ENCODE peak calls at places on chromosomes 11 and 22, in seven cellular contexts. One of them, this sample, is unnamed. For H3K9me3, the result is how much of the 10 kb centered on the place peaks cover.

GRCh38 chr11:63520606-63521170 is 14.8 kb downstream of the LGALS12 start:
- DNase-seq in upper lobe of right lung: no peak
- DNase-seq in esophagus squamous epithelium: no peak
- DNase-seq in effector memory CD4-positive, alpha-beta T cell: no peak
- DNase-seq in psoas muscle: no peak
- DNase-seq in CD8-positive, alpha-beta T cell: no peak
- DNase-seq in uterus: no peak
- DNase-seq in this sample: no peak

GRCh38 chr11:19332476-19332875 is 91.7 kb upstream of the E2F8 start:
- DNase-seq in esophagus squamous epithelium: no peak
- DNase-seq in upper lobe of right lung: no peak
- DNase-seq in uterus: no peak
- DNase-seq in CD8-positive, alpha-beta T cell: no peak
- DNase-seq in psoas muscle: no peak
- DNase-seq in effector memory CD4-positive, alpha-beta T cell: no peak
- DNase-seq in this sample: no peak

GRCh38 chr11:86740628-86741488 is 59.5 kb upstream of the PRSS23 start:
- DNase-seq in upper lobe of right lung: no peak
- DNase-seq in uterus: peak
- DNase-seq in psoas muscle: peak
- DNase-seq in CD8-positive, alpha-beta T cell: no peak
- DNase-seq in effector memory CD4-positive, alpha-beta T cell: no peak
- DNase-seq in esophagus squamous epithelium: no peak
- DNase-seq in this sample: peak

GRCh38 chr11:95501761-95502266 is 270.8 kb upstream of the SESN3 start:
- DNase-seq in psoas muscle: no peak
- DNase-seq in esophagus squamous epithelium: no peak
- DNase-seq in effector memory CD4-positive, alpha-beta T cell: no peak
- DNase-seq in upper lobe of right lung: no peak
- DNase-seq in uterus: peak
- DNase-seq in CD8-positive, alpha-beta T cell: no peak
- DNase-seq in this sample: no peak

GRCh38 chr11:107590460-107591097 is 368 bp upstream of the ELMOD1 start:
- DNase-seq in uterus: no peak
- DNase-seq in upper lobe of right lung: no peak
- DNase-seq in psoas muscle: no peak
- DNase-seq in CD8-positive, alpha-beta T cell: no peak
- DNase-seq in effector memory CD4-positive, alpha-beta T cell: no peak
- DNase-seq in esophagus squamous epithelium: no peak
- DNase-seq in this sample: no peak

GRCh38 chr11:77386178-77386577 is 84.7 kb upstream of the GDPD4 start:
- DNase-seq in CD8-positive, alpha-beta T cell: no peak
- DNase-seq in esophagus squamous epithelium: no peak
- DNase-seq in upper lobe of right lung: no peak
- DNase-seq in psoas muscle: no peak
- DNase-seq in effector memory CD4-positive, alpha-beta T cell: no peak
- DNase-seq in uterus: no peak
- DNase-seq in this sample: no peak

GRCh38 chr11:32858731-32859130 is 29.0 kb downstream of the PRRG4 start:
- DNase-seq in esophagus squamous epithelium: no peak
- DNase-seq in uterus: no peak
- DNase-seq in effector memory CD4-positive, alpha-beta T cell: no peak
- DNase-seq in upper lobe of right lung: no peak
- DNase-seq in CD8-positive, alpha-beta T cell: no peak
- DNase-seq in psoas muscle: no peak
- DNase-seq in this sample: no peak

GRCh38 chr11:35619754-35620640 is 1.7 kb downstream of the FJX1 start:
- DNase-seq in psoas muscle: peak
- DNase-seq in uterus: no peak
- DNase-seq in CD8-positive, alpha-beta T cell: no peak
- DNase-seq in upper lobe of right lung: no peak
- DNase-seq in esophagus squamous epithelium: no peak
- DNase-seq in effector memory CD4-positive, alpha-beta T cell: no peak
- DNase-seq in this sample: no peak

GRCh38 chr11:65425105-65425970 is 2.7 kb downstream of the NEAT1 start:
- DNase-seq in effector memory CD4-positive, alpha-beta T cell: peak
- DNase-seq in esophagus squamous epithelium: no peak
- DNase-seq in uterus: peak
- DNase-seq in psoas muscle: no peak
- DNase-seq in upper lobe of right lung: peak
- DNase-seq in CD8-positive, alpha-beta T cell: peak
- DNase-seq in this sample: no peak

GRCh38 chr11:95254139-95254704 is 23.2 kb upstream of the SESN3 start:
- DNase-seq in psoas muscle: peak
- DNase-seq in CD8-positive, alpha-beta T cell: peak
- DNase-seq in upper lobe of right lung: peak
- DNase-seq in uterus: peak
- DNase-seq in esophagus squamous epithelium: peak
- DNase-seq in effector memory CD4-positive, alpha-beta T cell: peak
- DNase-seq in this sample: peak

GRCh38 chr11:98531576-98531975 is 489.2 kb upstream of the CNTN5 start:
- DNase-seq in esophagus squamous epithelium: no peak
- DNase-seq in effector memory CD4-positive, alpha-beta T cell: no peak
- DNase-seq in psoas muscle: no peak
- DNase-seq in upper lobe of right lung: no peak
- DNase-seq in CD8-positive, alpha-beta T cell: no peak
- DNase-seq in uterus: no peak
- DNase-seq in this sample: no peak

GRCh38 chr11:122068096-122068495 is 47.9 kb downstream of the BLID start:
- DNase-seq in uterus: no peak
- DNase-seq in effector memory CD4-positive, alpha-beta T cell: no peak
- DNase-seq in esophagus squamous epithelium: no peak
- DNase-seq in psoas muscle: no peak
- DNase-seq in CD8-positive, alpha-beta T cell: no peak
- DNase-seq in upper lobe of right lung: no peak
- DNase-seq in this sample: no peak

GRCh38 chr11:43021466-43021865 is 290.3 kb upstream of the API5 start:
- DNase-seq in CD8-positive, alpha-beta T cell: no peak
- DNase-seq in uterus: no peak
- DNase-seq in esophagus squamous epithelium: no peak
- DNase-seq in upper lobe of right lung: no peak
- DNase-seq in effector memory CD4-positive, alpha-beta T cell: no peak
- DNase-seq in psoas muscle: no peak
- DNase-seq in this sample: no peak

GRCh38 chr11:96447208-96447607 is 57.4 kb downstream of the JRKL start:
- DNase-seq in psoas muscle: no peak
- DNase-seq in esophagus squamous epithelium: no peak
- DNase-seq in effector memory CD4-positive, alpha-beta T cell: no peak
- DNase-seq in CD8-positive, alpha-beta T cell: no peak
- DNase-seq in uterus: no peak
- DNase-seq in upper lobe of right lung: no peak
- DNase-seq in this sample: no peak

GRCh38 chr22:46355369-46355995 is 20.0 kb downstream of the TRMU start:
- DNase-seq in uterus: peak
- DNase-seq in effector memory CD4-positive, alpha-beta T cell: peak
- DNase-seq in psoas muscle: peak
- DNase-seq in CD8-positive, alpha-beta T cell: peak
- DNase-seq in esophagus squamous epithelium: no peak
- DNase-seq in upper lobe of right lung: peak
- DNase-seq in this sample: no peak

GRCh38 chr11:134615041-134615615 is 203.1 kb upstream of the B3GAT1 start:
- DNase-seq in effector memory CD4-positive, alpha-beta T cell: no peak
- DNase-seq in upper lobe of right lung: no peak
- DNase-seq in esophagus squamous epithelium: no peak
- DNase-seq in psoas muscle: no peak
- DNase-seq in CD8-positive, alpha-beta T cell: no peak
- DNase-seq in uterus: no peak
- DNase-seq in this sample: no peak

GRCh38 chr22:16559056-16559955 is 33.3 kb downstream of the CCT8L2 start:
- DNase-seq in uterus: no peak
- DNase-seq in psoas muscle: peak
- DNase-seq in CD8-positive, alpha-beta T cell: no peak
- DNase-seq in esophagus squamous epithelium: no peak
- DNase-seq in upper lobe of right lung: no peak
- DNase-seq in effector memory CD4-positive, alpha-beta T cell: no peak
- DNase-seq in this sample: no peak

GRCh38 chr22:44422742-44423370 is 75.2 kb downstream of the RTL6 start:
- DNase-seq in psoas muscle: no peak
- DNase-seq in uterus: no peak
- DNase-seq in esophagus squamous epithelium: no peak
- DNase-seq in effector memory CD4-positive, alpha-beta T cell: no peak
- DNase-seq in upper lobe of right lung: peak
- DNase-seq in CD8-positive, alpha-beta T cell: no peak
- DNase-seq in this sample: no peak

GRCh38 chr11:47204633-47204989 is 10.2 kb upstream of the DDB2 start:
- DNase-seq in effector memory CD4-positive, alpha-beta T cell: no peak
- DNase-seq in upper lobe of right lung: no peak
- DNase-seq in CD8-positive, alpha-beta T cell: no peak
- DNase-seq in uterus: no peak
- DNase-seq in psoas muscle: no peak
- DNase-seq in esophagus squamous epithelium: no peak
- DNase-seq in this sample: no peak

GRCh38 chr11:60169264-60169915 is 13.5 kb downstream of the MS4A6A start:
- DNase-seq in CD8-positive, alpha-beta T cell: no peak
- DNase-seq in upper lobe of right lung: no peak
- DNase-seq in psoas muscle: no peak
- DNase-seq in esophagus squamous epithelium: no peak
- DNase-seq in effector memory CD4-positive, alpha-beta T cell: no peak
- DNase-seq in uterus: no peak
- DNase-seq in this sample: no peak
- H3K9me3 ChIP-seq in CD8-positive, alpha-beta T cell: under half
- H3K9me3 ChIP-seq in upper lobe of right lung: under half
- H3K9me3 ChIP-seq in psoas muscle: under half
- H3K9me3 ChIP-seq in esophagus squamous epithelium: under half
- H3K9me3 ChIP-seq in effector memory CD4-positive, alpha-beta T cell: under half
- H3K9me3 ChIP-seq in uterus: under half
- H3K9me3 ChIP-seq in this sample: under half

GRCh38 chr11:68121067-68121899 is at the start of gene CHKA:
- DNase-seq in esophagus squamous epithelium: peak
- DNase-seq in upper lobe of right lung: peak
- DNase-seq in uterus: peak
- DNase-seq in CD8-positive, alpha-beta T cell: peak
- DNase-seq in effector memory CD4-positive, alpha-beta T cell: peak
- DNase-seq in psoas muscle: peak
- DNase-seq in this sample: peak

GRCh38 chr11:68120212-68121066 is 749 bp downstream of the CHKA start:
- DNase-seq in CD8-positive, alpha-beta T cell: no peak
- DNase-seq in uterus: peak
- DNase-seq in upper lobe of right lung: peak
- DNase-seq in esophagus squamous epithelium: no peak
- DNase-seq in psoas muscle: peak
- DNase-seq in effector memory CD4-positive, alpha-beta T cell: peak
- DNase-seq in this sample: no peak

GRCh38 chr11:68118753-68119448 is 2.3 kb downstream of the CHKA start:
- DNase-seq in psoas muscle: no peak
- DNase-seq in uterus: no peak
- DNase-seq in upper lobe of right lung: no peak
- DNase-seq in esophagus squamous epithelium: no peak
- DNase-seq in CD8-positive, alpha-beta T cell: no peak
- DNase-seq in effector memory CD4-positive, alpha-beta T cell: no peak
- DNase-seq in this sample: no peak

GRCh38 chr11:68125164-68125563 is 4.0 kb upstream of the CHKA start:
- DNase-seq in uterus: no peak
- DNase-seq in esophagus squamous epithelium: no peak
- DNase-seq in psoas muscle: no peak
- DNase-seq in effector memory CD4-positive, alpha-beta T cell: no peak
- DNase-seq in upper lobe of right lung: no peak
- DNase-seq in CD8-positive, alpha-beta T cell: no peak
- DNase-seq in this sample: no peak

GRCh38 chr11:68122936-68123539 is 1.9 kb upstream of the CHKA start:
- DNase-seq in esophagus squamous epithelium: no peak
- DNase-seq in CD8-positive, alpha-beta T cell: no peak
- DNase-seq in effector memory CD4-positive, alpha-beta T cell: no peak
- DNase-seq in psoas muscle: no peak
- DNase-seq in uterus: no peak
- DNase-seq in upper lobe of right lung: peak
- DNase-seq in this sample: no peak
- H3K9me3 ChIP-seq in esophagus squamous epithelium: under half
- H3K9me3 ChIP-seq in CD8-positive, alpha-beta T cell: under half
- H3K9me3 ChIP-seq in effector memory CD4-positive, alpha-beta T cell: under half
- H3K9me3 ChIP-seq in psoas muscle: under half
- H3K9me3 ChIP-seq in uterus: under half
- H3K9me3 ChIP-seq in upper lobe of right lung: under half
- H3K9me3 ChIP-seq in this sample: under half

GRCh38 chr22:49020314-49020713 is 807.4 kb downstream of the BRD1 start:
- DNase-seq in CD8-positive, alpha-beta T cell: no peak
- DNase-seq in effector memory CD4-positive, alpha-beta T cell: no peak
- DNase-seq in psoas muscle: peak
- DNase-seq in esophagus squamous epithelium: no peak
- DNase-seq in upper lobe of right lung: no peak
- DNase-seq in uterus: no peak
- DNase-seq in this sample: peak

GRCh38 chr22:49021097-49021925 is 806.4 kb downstream of the BRD1 start:
- DNase-seq in psoas muscle: peak
- DNase-seq in esophagus squamous epithelium: no peak
- DNase-seq in effector memory CD4-positive, alpha-beta T cell: no peak
- DNase-seq in uterus: no peak
- DNase-seq in upper lobe of right lung: peak
- DNase-seq in CD8-positive, alpha-beta T cell: no peak
- DNase-seq in this sample: peak

GRCh38 chr22:49017769-49018330 is 809.8 kb downstream of the BRD1 start:
- DNase-seq in effector memory CD4-positive, alpha-beta T cell: no peak
- DNase-seq in psoas muscle: no peak
- DNase-seq in CD8-positive, alpha-beta T cell: no peak
- DNase-seq in uterus: no peak
- DNase-seq in upper lobe of right lung: peak
- DNase-seq in esophagus squamous epithelium: no peak
- DNase-seq in this sample: no peak

GRCh38 chr22:49018601-49019000 is 809.1 kb downstream of the BRD1 start:
- DNase-seq in effector memory CD4-positive, alpha-beta T cell: no peak
- DNase-seq in uterus: no peak
- DNase-seq in psoas muscle: no peak
- DNase-seq in CD8-positive, alpha-beta T cell: no peak
- DNase-seq in upper lobe of right lung: peak
- DNase-seq in esophagus squamous epithelium: no peak
- DNase-seq in this sample: peak

DNA sequence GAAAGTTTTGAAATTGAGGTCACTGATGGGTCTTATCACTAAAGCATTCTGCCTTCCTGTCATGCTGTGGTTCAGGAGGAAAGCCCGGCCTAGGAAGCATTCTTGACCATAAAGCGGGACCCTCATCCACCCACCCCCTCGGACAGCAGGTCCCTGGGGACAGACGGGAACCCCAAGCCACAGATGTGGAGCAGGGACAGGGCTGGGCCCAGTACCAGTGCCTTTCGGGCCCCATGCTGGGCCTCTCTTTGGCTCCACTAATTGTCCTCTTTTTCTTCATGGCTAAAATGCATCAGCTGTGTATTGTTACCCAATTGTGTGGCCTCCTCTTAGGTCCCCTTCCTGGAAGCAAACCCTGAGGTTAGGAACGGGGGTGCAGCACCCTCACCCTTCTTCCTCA is 807.9 kb downstream of the BRD1 start:
- DNase-seq in uterus: no peak
- DNase-seq in psoas muscle: no peak
- DNase-seq in esophagus squamous epithelium: no peak
- DNase-seq in upper lobe of right lung: no peak
- DNase-seq in CD8-positive, alpha-beta T cell: no peak
- DNase-seq in effector memory CD4-positive, alpha-beta T cell: no peak
- DNase-seq in this sample: no peak
- H3K9me3 ChIP-seq in uterus: under half
- H3K9me3 ChIP-seq in psoas muscle: under half
- H3K9me3 ChIP-seq in esophagus squamous epithelium: under half
- H3K9me3 ChIP-seq in upper lobe of right lung: under half
- H3K9me3 ChIP-seq in CD8-positive, alpha-beta T cell: under half
- H3K9me3 ChIP-seq in effector memory CD4-positive, alpha-beta T cell: under half
- H3K9me3 ChIP-seq in this sample: under half

DNA sequence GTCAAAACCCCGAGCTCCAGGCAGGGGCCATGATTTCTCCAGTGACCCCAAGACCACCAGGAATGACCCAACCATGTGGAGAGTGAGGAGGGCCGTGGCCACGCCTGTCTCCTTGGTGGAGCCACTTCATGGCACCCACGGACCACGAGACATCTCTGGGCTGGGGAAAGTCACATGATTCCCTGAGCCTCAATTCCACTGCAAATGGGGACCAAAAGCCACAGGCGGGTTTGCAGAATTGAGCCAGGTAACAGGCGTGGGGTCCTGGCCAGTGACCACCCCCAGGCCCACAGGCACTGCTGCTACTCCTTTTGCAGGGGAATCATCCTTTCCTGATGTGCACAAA is 178.9 kb downstream of the CTTN start:
- DNase-seq in upper lobe of right lung: peak
- DNase-seq in esophagus squamous epithelium: no peak
- DNase-seq in effector memory CD4-positive, alpha-beta T cell: no peak
- DNase-seq in uterus: no peak
- DNase-seq in CD8-positive, alpha-beta T cell: no peak
- DNase-seq in psoas muscle: peak
- DNase-seq in this sample: no peak
- H3K9me3 ChIP-seq in upper lobe of right lung: under half
- H3K9me3 ChIP-seq in esophagus squamous epithelium: under half
- H3K9me3 ChIP-seq in effector memory CD4-positive, alpha-beta T cell: under half
- H3K9me3 ChIP-seq in uterus: under half
- H3K9me3 ChIP-seq in CD8-positive, alpha-beta T cell: under half
- H3K9me3 ChIP-seq in psoas muscle: under half
- H3K9me3 ChIP-seq in this sample: under half